ENCODE peak calls at places on chromosomes 1 and 21, in six cellular contexts. One of them, this sample, is unnamed. For H3K4me1, the result is how much of the 10 kb centered on the place peaks cover.

GRCh38 chr1:186595969-186596368 is 84.3 kb downstream of the PTGS2 start:
- ATAC-seq in upper lobe of left lung: no peak
- ATAC-seq in body of pancreas: no peak
- ATAC-seq in HCT116: no peak
- ATAC-seq in IMR-90: no peak
- ATAC-seq in A549: no peak
- ATAC-seq in this sample: no peak

GRCh38 chr1:27033059-27033746 is 20.6 kb upstream of the TENT5B start:
- ATAC-seq in upper lobe of left lung: no peak
- ATAC-seq in body of pancreas: no peak
- ATAC-seq in HCT116: no peak
- ATAC-seq in IMR-90: no peak
- ATAC-seq in A549: peak
- ATAC-seq in this sample: no peak

GRCh38 chr1:161304927-161305871 is 4.6 kb downstream of the MPZ start:
- ATAC-seq in upper lobe of left lung: peak
- ATAC-seq in body of pancreas: no peak
- ATAC-seq in HCT116: peak
- ATAC-seq in IMR-90: peak
- ATAC-seq in A549: no peak
- ATAC-seq in this sample: peak

GRCh38 chr1:179865377-179865776 is 12.2 kb downstream of the TOR1AIP2 start:
- ATAC-seq in upper lobe of left lung: no peak
- ATAC-seq in body of pancreas: no peak
- ATAC-seq in HCT116: no peak
- ATAC-seq in IMR-90: no peak
- ATAC-seq in A549: no peak
- ATAC-seq in this sample: no peak

GRCh38 chr1:64171797-64172281 is 31.6 kb upstream of the UBE2U start:
- ATAC-seq in upper lobe of left lung: peak
- ATAC-seq in body of pancreas: peak
- ATAC-seq in HCT116: peak
- ATAC-seq in IMR-90: peak
- ATAC-seq in A549: peak
- ATAC-seq in this sample: no peak

GRCh38 chr1:2379733-2380404 is 11.5 kb downstream of the MORN1 start:
- ATAC-seq in upper lobe of left lung: no peak
- ATAC-seq in body of pancreas: no peak
- ATAC-seq in HCT116: no peak
- ATAC-seq in IMR-90: no peak
- ATAC-seq in A549: no peak
- ATAC-seq in this sample: no peak

GRCh38 chr21:46667191-46667734 is 31.8 kb downstream of the PRMT2 start:
- ATAC-seq in upper lobe of left lung: peak
- ATAC-seq in body of pancreas: no peak
- ATAC-seq in HCT116: peak
- ATAC-seq in IMR-90: peak
- ATAC-seq in A549: peak
- ATAC-seq in this sample: no peak

GRCh38 chr1:170664828-170665617 is 1.1 kb downstream of the PRRX1 start:
- ATAC-seq in upper lobe of left lung: peak
- ATAC-seq in body of pancreas: peak
- ATAC-seq in HCT116: no peak
- ATAC-seq in IMR-90: peak
- ATAC-seq in A549: peak
- ATAC-seq in this sample: peak

GRCh38 chr1:46053734-46054133 is 78.7 kb downstream of the PIK3R3 start:
- ATAC-seq in upper lobe of left lung: no peak
- ATAC-seq in body of pancreas: no peak
- ATAC-seq in HCT116: no peak
- ATAC-seq in IMR-90: peak
- ATAC-seq in A549: no peak
- ATAC-seq in this sample: no peak

GRCh38 chr1:58446368-58446767 is 100.2 kb downstream of the OMA1 start:
- ATAC-seq in upper lobe of left lung: no peak
- ATAC-seq in body of pancreas: no peak
- ATAC-seq in HCT116: no peak
- ATAC-seq in IMR-90: no peak
- ATAC-seq in A549: no peak
- ATAC-seq in this sample: no peak

GRCh38 chr1:95067069-95067468 is 5.7 kb downstream of the ALG14 start:
- ATAC-seq in upper lobe of left lung: no peak
- ATAC-seq in body of pancreas: peak
- ATAC-seq in HCT116: no peak
- ATAC-seq in IMR-90: no peak
- ATAC-seq in A549: no peak
- ATAC-seq in this sample: no peak

GRCh38 chr21:38968887-38969543 is 163.3 kb downstream of the ETS2 start:
- ATAC-seq in upper lobe of left lung: no peak
- ATAC-seq in body of pancreas: no peak
- ATAC-seq in HCT116: no peak
- ATAC-seq in IMR-90: no peak
- ATAC-seq in A549: no peak
- ATAC-seq in this sample: no peak

GRCh38 chr1:204927673-204928641 is 57.3 kb downstream of the NFASC start:
- ATAC-seq in upper lobe of left lung: no peak
- ATAC-seq in body of pancreas: no peak
- ATAC-seq in HCT116: no peak
- ATAC-seq in IMR-90: no peak
- ATAC-seq in A549: no peak
- ATAC-seq in this sample: no peak

GRCh38 chr1:42965339-42965738 is 6.7 kb upstream of the SLC2A1 start:
- ATAC-seq in upper lobe of left lung: no peak
- ATAC-seq in body of pancreas: peak
- ATAC-seq in HCT116: no peak
- ATAC-seq in IMR-90: no peak
- ATAC-seq in A549: no peak
- ATAC-seq in this sample: no peak

GRCh38 chr1:42962641-42963377 is 4.1 kb upstream of the SLC2A1 start:
- ATAC-seq in upper lobe of left lung: no peak
- ATAC-seq in body of pancreas: no peak
- ATAC-seq in HCT116: no peak
- ATAC-seq in IMR-90: peak
- ATAC-seq in A549: peak
- ATAC-seq in this sample: peak

GRCh38 chr1:42964032-42964812 is 5.6 kb upstream of the SLC2A1 start:
- ATAC-seq in upper lobe of left lung: no peak
- ATAC-seq in body of pancreas: no peak
- ATAC-seq in HCT116: no peak
- ATAC-seq in IMR-90: no peak
- ATAC-seq in A549: no peak
- ATAC-seq in this sample: no peak

GRCh38 chr1:42961560-42962091 is 3.0 kb upstream of the SLC2A1 start:
- ATAC-seq in upper lobe of left lung: no peak
- ATAC-seq in body of pancreas: no peak
- ATAC-seq in HCT116: no peak
- ATAC-seq in IMR-90: peak
- ATAC-seq in A549: peak
- ATAC-seq in this sample: no peak

DNA sequence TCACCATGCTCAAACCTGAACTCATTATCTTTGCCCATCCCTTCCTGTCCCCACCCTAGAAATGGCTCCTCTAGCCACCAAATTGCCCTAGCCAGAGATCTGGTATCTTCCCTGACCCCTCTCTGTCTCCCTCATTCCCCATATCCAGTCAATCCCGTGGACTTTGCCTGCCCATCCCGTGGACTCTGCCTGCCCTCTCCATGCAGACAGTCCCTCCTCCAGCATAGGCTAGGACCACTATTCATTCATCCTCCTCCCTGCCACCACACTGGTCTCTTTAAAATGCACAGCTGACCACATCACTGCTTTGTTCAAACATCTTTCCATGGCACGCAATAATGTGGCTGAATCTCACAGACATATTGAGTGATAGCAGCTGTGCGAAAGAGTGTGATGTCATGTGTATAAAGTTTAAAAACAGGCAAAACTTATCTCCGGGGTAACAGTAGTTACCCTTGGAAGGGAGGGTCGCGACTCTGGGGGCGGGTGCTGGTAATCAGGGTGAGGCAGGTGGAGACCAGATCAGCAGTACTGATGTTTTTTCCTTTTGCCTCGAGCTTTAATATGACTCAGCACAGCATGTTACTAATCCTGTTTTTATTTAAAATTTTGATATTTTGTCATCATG is 4.8 kb upstream of the SLC2A1 start:
- ATAC-seq in upper lobe of left lung: peak
- ATAC-seq in body of pancreas: no peak
- ATAC-seq in HCT116: no peak
- ATAC-seq in IMR-90: peak
- ATAC-seq in A549: peak
- ATAC-seq in this sample: no peak
- TF ChIP-seq POLR2A in upper lobe of left lung: no peak
- TF ChIP-seq POLR2A in body of pancreas: no peak
- TF ChIP-seq POLR2A in HCT116: no peak
- TF ChIP-seq POLR2A in IMR-90: peak
- TF ChIP-seq POLR2A in A549: no peak
- TF ChIP-seq POLR2A in this sample: no peak

GRCh38 chr1:67748147-67748546 is 63.1 kb downstream of the GADD45A start:
- ATAC-seq in upper lobe of left lung: no peak
- ATAC-seq in body of pancreas: no peak
- ATAC-seq in HCT116: no peak
- ATAC-seq in IMR-90: no peak
- ATAC-seq in A549: no peak
- ATAC-seq in this sample: no peak

GRCh38 chr1:67750690-67751052 is 65.7 kb downstream of the GADD45A start:
- ATAC-seq in upper lobe of left lung: no peak
- ATAC-seq in body of pancreas: no peak
- ATAC-seq in HCT116: no peak
- ATAC-seq in IMR-90: no peak
- ATAC-seq in A549: no peak
- ATAC-seq in this sample: no peak

GRCh38 chr1:67748630-67749029 is 63.6 kb downstream of the GADD45A start:
- ATAC-seq in upper lobe of left lung: peak
- ATAC-seq in body of pancreas: peak
- ATAC-seq in HCT116: no peak
- ATAC-seq in IMR-90: peak
- ATAC-seq in A549: peak
- ATAC-seq in this sample: peak

GRCh38 chr1:67749844-67750689 is 65.1 kb downstream of the GADD45A start:
- ATAC-seq in upper lobe of left lung: peak
- ATAC-seq in body of pancreas: peak
- ATAC-seq in HCT116: peak
- ATAC-seq in IMR-90: peak
- ATAC-seq in A549: peak
- ATAC-seq in this sample: peak

DNA sequence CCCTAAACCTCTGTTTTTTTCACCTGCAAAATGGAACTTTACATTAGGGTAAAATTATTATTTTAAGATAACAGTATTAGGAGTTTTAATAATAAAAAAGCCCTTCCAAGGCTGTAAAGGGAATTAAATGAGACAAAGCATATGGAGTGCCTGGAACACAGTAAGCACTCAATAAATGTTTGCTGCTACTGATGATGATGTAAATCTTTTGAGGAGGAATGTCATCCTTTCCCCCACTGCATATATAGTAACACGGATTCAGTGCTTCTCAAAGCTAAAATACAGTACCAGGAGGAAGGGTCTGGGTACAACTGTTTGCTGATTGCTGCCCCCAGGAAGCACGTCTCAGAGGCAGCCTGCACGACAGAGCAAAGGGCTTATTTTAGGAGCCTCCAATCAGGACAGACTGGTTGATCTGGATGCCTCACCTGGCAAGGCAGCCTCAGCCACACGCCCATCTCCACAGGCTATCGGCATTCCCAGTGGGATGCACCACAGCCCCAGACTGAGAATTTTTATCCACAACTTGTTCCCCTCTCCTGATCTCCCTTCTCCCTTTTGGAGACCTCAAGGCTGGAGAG is 64.4 kb downstream of the GADD45A start:
- ATAC-seq in upper lobe of left lung: no peak
- ATAC-seq in body of pancreas: peak
- ATAC-seq in HCT116: peak
- ATAC-seq in IMR-90: no peak
- ATAC-seq in A549: peak
- ATAC-seq in this sample: peak
- H3K4me1 ChIP-seq in upper lobe of left lung: under half
- H3K4me1 ChIP-seq in body of pancreas: under half
- H3K4me1 ChIP-seq in HCT116: half or more
- H3K4me1 ChIP-seq in IMR-90: under half
- H3K4me1 ChIP-seq in A549: half or more
- H3K4me1 ChIP-seq in this sample: under half

DNA sequence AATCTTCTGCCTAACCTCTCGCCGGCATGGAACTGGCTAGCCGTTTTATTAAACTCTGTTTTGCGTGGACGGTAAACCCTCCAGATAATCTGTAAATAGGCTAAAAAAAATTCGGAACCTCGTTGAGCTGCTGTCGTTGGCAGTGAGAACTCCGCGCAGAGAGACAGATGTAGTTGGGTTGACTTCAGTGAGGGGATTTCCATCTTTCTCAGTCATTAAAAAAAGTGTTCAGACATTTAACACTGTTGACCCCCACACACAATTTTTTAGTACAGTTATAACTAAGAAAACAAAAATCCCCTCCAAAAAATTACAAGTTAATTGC is 462 bp downstream of the PARK7 start:
- ATAC-seq in upper lobe of left lung: no peak
- ATAC-seq in body of pancreas: no peak
- ATAC-seq in HCT116: no peak
- ATAC-seq in IMR-90: no peak
- ATAC-seq in A549: peak
- ATAC-seq in this sample: no peak
- TF ChIP-seq POLR2A in upper lobe of left lung: no peak
- TF ChIP-seq POLR2A in body of pancreas: no peak
- TF ChIP-seq POLR2A in HCT116: no peak
- TF ChIP-seq POLR2A in IMR-90: no peak
- TF ChIP-seq POLR2A in A549: no peak
- TF ChIP-seq POLR2A in this sample: no peak

DNA sequence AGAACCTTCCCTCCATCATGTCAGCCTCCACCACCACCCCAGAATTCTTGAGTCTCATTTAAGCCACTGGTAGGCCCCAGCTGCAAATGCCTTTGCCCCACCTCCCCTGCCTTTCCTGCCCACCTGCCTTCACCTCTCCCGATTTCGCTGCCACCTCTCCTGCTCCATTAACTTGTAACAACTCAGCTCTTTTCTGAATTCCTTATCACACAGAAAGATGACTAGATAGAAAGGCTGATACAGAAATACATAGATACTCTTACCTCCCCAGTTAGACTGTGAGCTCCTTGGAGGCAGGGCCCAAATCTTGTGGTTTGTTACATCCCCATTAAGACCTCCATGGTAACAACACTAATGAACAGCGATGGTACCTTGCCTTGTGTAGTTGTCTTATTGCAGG is 69.5 kb downstream of the ATP5PO start:
- ATAC-seq in upper lobe of left lung: no peak
- ATAC-seq in body of pancreas: no peak
- ATAC-seq in HCT116: no peak
- ATAC-seq in IMR-90: no peak
- ATAC-seq in A549: no peak
- ATAC-seq in this sample: no peak
- H3K4me1 ChIP-seq in upper lobe of left lung: under half
- H3K4me1 ChIP-seq in body of pancreas: under half
- H3K4me1 ChIP-seq in HCT116: under half
- H3K4me1 ChIP-seq in IMR-90: under half
- H3K4me1 ChIP-seq in A549: under half
- H3K4me1 ChIP-seq in this sample: under half

This sample was measured in gastroesophageal sphincter.